ENCODE peak calls at places on chromosomes 7 and 10, in eight cellular contexts. K is A549, C is neural crest cell, X is left ventricle myocardium inferior, I is breast epithelium, Z is GM13977, F is fibroblast of lung, J is PC-3. O is an unnamed sample.

GRCh38 chr10:103110407-103110806 is 82.7 kb downstream of the NT5C2 start:
- DNase-seq in Z (no peak), X (no peak), C (no peak), F (no peak), K (no peak), J (no peak), I (no peak), O (no peak)

GRCh38 chr7:4257390-4258111 is 424.5 kb upstream of the FOXK1 start:
- DNase-seq in C (no peak), K (no peak), X (no peak), Z (no peak), F (no peak), I (no peak), J (no peak), O (peak)

GRCh38 chr7:12769464-12769863 is 82.0 kb downstream of the ARL4A start:
- DNase-seq in I (no peak), F (no peak), J (peak), Z (no peak), K (no peak), C (no peak), X (no peak), O (no peak)

GRCh38 chr7:106978425-106979386 is 65.8 kb upstream of the PRKAR2B start:
- DNase-seq in F (no peak), J (no peak), Z (no peak), C (no peak), K (peak), I (no peak), X (no peak), O (no peak)

GRCh38 chr10:96014473-96015102 is 28.8 kb upstream of the CCNJ start:
- DNase-seq in K (no peak), C (no peak), Z (no peak), I (no peak), J (no peak), X (no peak), F (no peak), O (no peak)

GRCh38 chr7:11256501-11256900 is 282.8 kb downstream of the PHF14 start:
- DNase-seq in J (no peak), Z (no peak), C (no peak), K (no peak), I (no peak), X (no peak), F (no peak), O (no peak)

GRCh38 chr7:22356855-22357310 is at the start of gene RAPGEF5:
- DNase-seq in I (no peak), J (peak), Z (peak), F (peak), K (peak), C (peak), X (no peak), O (peak)

GRCh38 chr10:103709341-103709920 is 145.9 kb downstream of the SH3PXD2A start:
- DNase-seq in Z (no peak), C (no peak), K (no peak), J (peak), I (no peak), X (no peak), F (peak), O (no peak)

GRCh38 chr7:28290496-28290895 is 109.9 kb upstream of the JAZF1 start:
- DNase-seq in J (no peak), X (no peak), K (no peak), F (no peak), I (no peak), C (no peak), Z (no peak), O (no peak)

GRCh38 chr10:36556468-36556867 is 568.9 kb upstream of the ANKRD30A start:
- DNase-seq in C (no peak), F (no peak), I (no peak), X (no peak), J (peak), Z (no peak), K (no peak), O (no peak)

GRCh38 chr10:73577788-73578187 is 13.4 kb downstream of the USP54 start:
- DNase-seq in C (no peak), X (peak), J (peak), F (peak), Z (no peak), K (no peak), I (peak), O (no peak)

GRCh38 chr10:128036746-128037542 is 89.3 kb downstream of the MKI67 start:
- DNase-seq in Z (no peak), X (no peak), K (no peak), F (peak), I (no peak), C (no peak), J (peak), O (no peak)

GRCh38 chr10:71700735-71701368 is 18.7 kb downstream of the C10orf105 start:
- DNase-seq in I (no peak), C (no peak), K (no peak), J (no peak), F (no peak), Z (no peak), X (no peak), O (no peak)

GRCh38 chr10:70348228-70348850 is 34.1 kb downstream of the LRRC20 start:
- DNase-seq in I (no peak), C (no peak), K (peak), Z (no peak), F (peak), X (no peak), J (peak), O (peak)

GRCh38 chr7:47266131-47266706 is 315.7 kb downstream of the TNS3 start:
- DNase-seq in F (peak), Z (peak), J (peak), X (peak), I (peak), C (peak), K (peak), O (peak)

GRCh38 chr10:71396084-71396713 is 521 bp upstream of the CDH23 start:
- DNase-seq in X (peak), F (peak), K (peak), J (no peak), Z (peak), I (no peak), C (peak), O (peak)

GRCh38 chr10:120011359-120012132 is 119.0 kb downstream of the SEC23IP start:
- DNase-seq in F (no peak), K (no peak), J (no peak), X (no peak), I (no peak), Z (no peak), C (no peak), O (no peak)
- TF ChIP-seq CTCF in F (no peak), K (no peak), J (no peak), X (no peak), I (no peak), Z (no peak), C (no peak), O (no peak)

GRCh38 chr10:132146271-132146671 is 40.5 kb upstream of the DPYSL4 start:
- DNase-seq in X (no peak), Z (no peak), F (no peak), C (no peak), K (no peak), I (no peak), J (no peak), O (peak)
- TF ChIP-seq CTCF in X (no peak), Z (no peak), F (no peak), C (no peak), K (no peak), I (no peak), J (no peak), O (no peak)

DNA sequence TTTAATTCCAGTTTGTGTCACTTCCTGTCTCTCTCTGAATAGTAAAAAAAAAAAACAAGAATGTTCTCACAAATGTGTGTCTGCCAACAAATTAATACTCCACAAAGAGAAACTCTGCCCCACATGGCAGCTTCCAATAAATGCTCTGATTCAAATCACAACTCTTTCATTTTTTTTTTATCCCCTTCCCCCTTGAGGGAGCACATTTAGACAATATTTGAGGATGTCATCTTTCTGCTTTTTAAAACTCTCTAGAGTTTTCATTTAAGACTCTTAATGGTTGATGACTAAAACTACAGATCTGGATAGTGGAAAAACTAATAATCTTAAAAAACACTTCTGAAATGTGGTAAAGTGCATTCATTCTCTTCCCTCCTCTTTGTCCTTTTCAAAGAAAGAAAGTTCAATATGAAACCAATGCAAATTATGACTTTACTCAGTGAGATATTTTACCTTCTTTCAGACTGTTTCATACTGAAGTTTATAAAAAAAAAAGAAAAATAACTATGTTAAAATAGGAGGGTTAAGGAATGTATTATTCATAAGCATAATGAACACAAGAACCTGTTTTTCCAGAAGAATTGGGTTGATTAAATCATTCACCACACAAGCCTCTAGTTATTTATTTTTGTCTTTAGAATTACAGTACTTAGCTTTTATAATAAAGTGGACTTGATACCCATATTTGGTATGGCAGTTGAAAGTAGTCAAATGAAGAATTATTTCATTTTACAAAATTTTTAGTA is 42.4 kb downstream of the ARID5B start:
- DNase-seq in J (peak), F (peak), Z (peak), I (no peak), X (no peak), K (no peak), C (no peak), O (no peak)
- TF ChIP-seq CTCF in J (peak), F (no peak), Z (no peak), I (peak), X (peak), K (no peak), C (no peak), O (no peak)

DNA sequence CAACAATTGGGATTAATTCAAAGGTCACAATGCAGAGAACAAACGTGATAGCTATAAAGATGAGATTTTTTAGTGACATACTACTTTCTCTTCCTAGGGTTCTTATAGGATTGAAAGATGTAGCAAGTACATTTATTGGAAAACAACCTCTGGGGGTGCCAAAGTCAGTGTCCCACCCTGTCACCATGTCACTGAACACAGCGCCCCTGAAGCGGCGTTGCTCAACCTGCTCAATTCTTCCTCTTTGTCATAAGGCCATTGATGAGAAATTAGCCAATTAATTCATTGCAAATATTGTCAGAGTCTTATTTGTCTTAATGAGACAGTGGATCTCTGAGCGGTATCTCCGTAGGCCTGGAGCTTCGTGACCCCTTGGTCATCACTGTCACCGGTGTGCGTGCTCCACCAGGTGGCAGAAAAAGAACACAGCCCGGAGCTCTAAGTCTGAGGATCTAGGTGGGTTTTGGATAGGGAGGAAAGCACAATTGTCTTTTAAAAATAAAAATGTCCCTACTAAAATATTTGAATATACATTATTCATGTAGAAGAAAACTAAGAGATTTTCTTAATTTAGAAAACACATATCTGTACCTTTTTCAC is 362.6 kb downstream of the PAXIP1 start:
- DNase-seq in X (no peak), C (no peak), I (no peak), F (no peak), Z (no peak), J (no peak), K (peak), O (no peak)
- TF ChIP-seq CTCF in X (no peak), C (peak), I (no peak), F (no peak), Z (no peak), J (peak), K (no peak), O (no peak)